ENCODE peak calls at places on chromosomes 7 and 10, in six cellular contexts. B, X, Y, O, G and D are unnamed samples.

GRCh38 chr10:116312534-116312933 is 11.7 kb upstream of the CCDC172 start:
- DNase-seq in B (no peak), X (no peak), Y (no peak), O (no peak), G (no peak), D (no peak)

GRCh38 chr7:106356-106755 is 86.0 kb upstream of the FAM20C start:
- DNase-seq in B (no peak), X (no peak), Y (no peak), O (no peak), G (no peak), D (no peak)

GRCh38 chr7:12975387-12975786 is 288.0 kb downstream of the ARL4A start:
- DNase-seq in B (no peak), X (no peak), Y (no peak), O (no peak), G (no peak), D (no peak)

GRCh38 chr7:155998766-155999630 is 186.7 kb upstream of the SHH start:
- DNase-seq in B (no peak), X (no peak), Y (peak; percentile 59), O (no peak), G (no peak), D (no peak)

GRCh38 chr7:19919156-19920085 is 146.0 kb upstream of the TMEM196 start:
- DNase-seq in B (no peak), X (no peak), Y (no peak), O (no peak), G (no peak), D (no peak)

GRCh38 chr10:24951201-24952145 is 933 bp downstream of the PRTFDC1 start:
- DNase-seq in B (peak; percentile 51), X (no peak), Y (no peak), O (no peak), G (peak; percentile 49), D (no peak)

GRCh38 chr10:65319493-65319892 is 1606.3 kb upstream of the LRRTM3 start:
- DNase-seq in B (no peak), X (no peak), Y (no peak), O (no peak), G (no peak), D (no peak)

GRCh38 chr7:43569424-43569823 is 13.5 kb upstream of the STK17A start:
- DNase-seq in B (no peak), X (no peak), Y (no peak), O (no peak), G (no peak), D (no peak)

GRCh38 chr10:86673216-86673826 is 5.0 kb downstream of the LDB3 start:
- DNase-seq in B (no peak), X (no peak), Y (no peak), O (no peak), G (no peak), D (no peak)

GRCh38 chr10:132346806-132347205 is 14.8 kb downstream of the LRRC27 start:
- DNase-seq in B (no peak), X (no peak), Y (no peak), O (no peak), G (no peak), D (no peak)

GRCh38 chr7:46011501-46011900 is 90.4 kb upstream of the IGFBP3 start:
- DNase-seq in B (no peak), X (no peak), Y (no peak), O (no peak), G (no peak), D (no peak)

GRCh38 chr10:8435186-8436055 is 380.9 kb downstream of the GATA3 start:
- DNase-seq in B (no peak), X (no peak), Y (no peak), O (no peak), G (no peak), D (no peak)

GRCh38 chr7:154489897-154490296 is 437.7 kb downstream of the DPP6 start:
- DNase-seq in B (no peak), X (no peak), Y (no peak), O (no peak), G (no peak), D (no peak)

GRCh38 chr10:120221873-120222485 is 235.0 kb upstream of the PLPP4 start:
- DNase-seq in B (no peak), X (no peak), Y (no peak), O (peak; percentile 52), G (no peak), D (no peak)

GRCh38 chr10:73244866-73245477 is 2.1 kb downstream of the DNAJC9 start:
- DNase-seq in B (no peak), X (no peak), Y (no peak), O (no peak), G (no peak), D (no peak)

GRCh38 chr10:11232222-11232961 is 214.7 kb downstream of the CELF2 start:
- DNase-seq in B (no peak), X (no peak), Y (no peak), O (no peak), G (no peak), D (no peak)

GRCh38 chr10:73908853-73909611 is 1.9 kb upstream of the PLAU start:
- DNase-seq in B (peak; percentile 35), X (no peak), Y (no peak), O (no peak), G (peak; percentile 49), D (no peak)

GRCh38 chr10:72009062-72009429 is 44.9 kb downstream of the CHST3 start:
- DNase-seq in B (no peak), X (no peak), Y (no peak), O (no peak), G (no peak), D (no peak)

GRCh38 chr10:47379445-47379785 is 4.7 kb downstream of the ZNF488 start:
- DNase-seq in B (no peak), X (no peak), Y (no peak), O (no peak), G (no peak), D (no peak)

GRCh38 chr10:26689394-26689793 is 8.1 kb upstream of the PDSS1 start:
- DNase-seq in B (no peak), X (peak; percentile 41), Y (no peak), O (no peak), G (no peak), D (no peak)
- H3K9me3 ChIP-seq in B (no peaks in the 10 kb centered on the region), X (no peaks in the 10 kb centered on the region), Y (no peaks in the 10 kb centered on the region), O (no peaks in the 10 kb centered on the region), G (no peaks in the 10 kb centered on the region), D (no peaks in the 10 kb centered on the region)

GRCh38 chr10:130728531-130729215 is 582.8 kb downstream of the TCERG1L start:
- DNase-seq in B (no peak), X (no peak), Y (peak; percentile 74), O (no peak), G (no peak), D (no peak)

GRCh38 chr10:130729876-130730275 is 581.6 kb downstream of the TCERG1L start:
- DNase-seq in B (no peak), X (no peak), Y (no peak), O (no peak), G (no peak), D (no peak)

GRCh38 chr10:130727766-130728490 is 583.6 kb downstream of the TCERG1L start:
- DNase-seq in B (no peak), X (no peak), Y (no peak), O (no peak), G (no peak), D (no peak)

GRCh38 chr10:130725474-130725970 is 586.0 kb downstream of the TCERG1L start:
- DNase-seq in B (no peak), X (no peak), Y (no peak), O (no peak), G (no peak), D (no peak)

GRCh38 chr10:130726996-130727725 is 584.4 kb downstream of the TCERG1L start:
- DNase-seq in B (no peak), X (no peak), Y (no peak), O (no peak), G (no peak), D (no peak)
- H3K9me3 ChIP-seq in B (no peaks in the 10 kb centered on the region), X (no peaks in the 10 kb centered on the region), Y (no peaks in the 10 kb centered on the region), O (no peaks in the 10 kb centered on the region), G (no peaks in the 10 kb centered on the region), D (no peaks in the 10 kb centered on the region)

DNA sequence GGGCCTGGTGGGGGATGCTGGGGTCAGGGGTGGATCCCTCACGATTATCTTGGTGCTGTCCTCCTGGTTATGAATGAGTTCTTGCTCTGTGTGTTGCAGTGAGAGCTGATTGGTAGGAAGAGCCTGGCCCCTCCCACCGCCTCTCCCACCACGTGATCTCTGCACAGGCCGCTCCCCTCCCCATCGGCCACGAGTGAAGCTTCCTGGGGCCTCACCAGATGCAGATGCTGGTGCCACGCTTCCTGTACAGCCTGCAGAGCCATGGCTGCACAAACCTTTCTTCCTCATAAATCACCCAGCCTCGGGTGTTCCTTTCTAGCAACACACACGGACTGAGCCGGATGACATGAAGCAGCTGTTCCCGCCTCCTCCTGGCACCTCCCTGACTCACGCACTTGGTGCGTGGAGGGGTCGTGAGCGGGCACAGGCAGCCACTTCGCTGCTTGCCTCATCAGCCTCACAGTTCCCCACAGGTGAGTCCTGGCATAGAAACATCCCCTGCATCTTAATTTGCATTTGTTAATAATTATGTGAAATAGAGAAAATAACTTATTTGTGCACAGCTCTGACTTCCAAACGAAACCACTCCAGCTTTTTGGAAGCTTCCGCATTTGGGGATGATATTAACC is 210.8 kb downstream of the ADARB2 start:
- DNase-seq in B (no peak), X (no peak), Y (no peak), O (no peak), G (no peak), D (no peak)
- H3K9me3 ChIP-seq in B (no peaks in the 10 kb centered on the region), X (no peaks in the 10 kb centered on the region), Y (no peaks in the 10 kb centered on the region), O (no peaks in the 10 kb centered on the region), G (no peaks in the 10 kb centered on the region), D (no peaks in the 10 kb centered on the region)

DNA sequence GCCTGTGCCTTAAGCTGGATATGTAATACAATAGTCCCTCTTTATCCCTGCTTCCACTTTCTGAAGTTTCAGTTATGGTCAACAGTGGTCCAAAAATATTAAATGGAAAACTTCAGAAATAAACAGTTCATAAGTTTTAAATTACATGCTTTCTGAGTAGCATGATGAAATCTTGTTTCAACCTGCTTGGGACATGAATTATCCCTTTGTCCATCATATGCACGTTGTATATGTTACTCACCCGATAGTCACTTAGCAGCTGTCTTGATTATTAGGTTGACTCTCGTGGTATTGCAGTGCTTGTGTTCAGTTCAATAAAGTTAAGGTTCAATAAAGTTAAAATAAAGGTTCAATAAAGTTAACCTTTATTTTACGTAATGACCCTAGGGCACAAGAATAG is 25.5 kb downstream of the C1GALT1 start:
- DNase-seq in B (no peak), X (no peak), Y (no peak), O (no peak), G (no peak), D (no peak)
- H3K9me3 ChIP-seq in B (no peaks in the 10 kb centered on the region), X (no peaks in the 10 kb centered on the region), Y (no peaks in the 10 kb centered on the region), O (no peaks in the 10 kb centered on the region), G (no peaks in the 10 kb centered on the region), D (no peaks in the 10 kb centered on the region)

DNA sequence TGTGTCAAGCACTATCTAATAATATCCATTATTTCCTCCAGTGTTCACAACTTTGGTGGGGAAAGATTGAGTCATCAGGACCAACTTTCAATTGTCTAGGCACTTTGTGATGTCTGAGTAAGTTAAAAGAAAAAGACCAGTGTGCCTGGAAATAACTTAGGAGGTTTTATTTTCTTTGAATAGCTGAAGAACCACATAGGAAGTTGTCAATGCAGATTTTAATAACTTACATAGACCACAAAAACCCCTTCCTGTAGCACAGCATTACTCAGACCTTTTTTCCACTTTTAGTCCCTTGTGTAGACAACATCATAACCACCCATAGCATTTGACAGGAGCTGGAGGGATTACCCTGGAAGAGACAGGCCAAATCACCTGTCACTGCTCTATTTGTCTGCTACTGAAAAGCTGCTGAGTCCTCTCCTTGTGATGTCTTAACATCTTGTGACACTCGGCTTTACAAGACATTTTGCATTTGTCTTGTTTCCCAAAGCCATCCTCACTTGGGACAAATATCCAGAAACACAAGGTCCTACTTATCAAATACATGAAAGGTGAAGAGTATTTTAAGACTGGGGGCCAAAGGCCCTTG is 241.5 kb upstream of the PTER start:
- DNase-seq in B (no peak), X (no peak), Y (no peak), O (no peak), G (no peak), D (no peak)
- H3K9me3 ChIP-seq in B (no peaks in the 10 kb centered on the region), X (no peaks in the 10 kb centered on the region), Y (peaks cover 2% of the 10 kb centered on the region), O (no peaks in the 10 kb centered on the region), G (no peaks in the 10 kb centered on the region), D (no peaks in the 10 kb centered on the region)